ENCODE peak calls at places on chromosomes 11 and 22, in ten cellular contexts. S is HFF-Myc, N is mucosa of descending colon, L is GM12865, O is AG10803, U is H9, Q is AG09309, Z is endodermal cell, G is GM06990, C is nephron progenitor cell. R is an unnamed sample.

GRCh38 chr11:120212926-120213325 is 2.1 kb downstream of the OAF start:
- DNase-seq in G (no peak), U (no peak), C (no peak), O (no peak), S (no peak), N (peak), Q (no peak), L (no peak), Z (no peak), R (no peak)

GRCh38 chr22:44093791-44094190 is 69.7 kb downstream of the PARVB start:
- DNase-seq in N (no peak), Q (no peak), Z (no peak), U (no peak), C (no peak), L (no peak), G (no peak), S (no peak), O (no peak), R (no peak)

GRCh38 chr11:67167086-67167485 is 48.0 kb downstream of the KDM2A start:
- DNase-seq in N (no peak), U (no peak), S (no peak), L (no peak), G (no peak), Z (no peak), C (no peak), O (peak), Q (no peak), R (no peak)

GRCh38 chr11:105372214-105372613 is 232.6 kb upstream of the CARD18 start:
- DNase-seq in U (no peak), G (no peak), C (no peak), Q (no peak), N (no peak), Z (no peak), O (no peak), S (no peak), L (no peak), R (no peak)

GRCh38 chr11:73640567-73640966 is 5.8 kb upstream of the PLEKHB1 start:
- DNase-seq in L (no peak), G (no peak), O (no peak), Z (no peak), N (no peak), U (no peak), C (no peak), Q (no peak), S (no peak), R (no peak)

GRCh38 chr22:46237453-46238158 is 12.5 kb downstream of the CDPF1 start:
- DNase-seq in Q (no peak), Z (no peak), L (no peak), C (no peak), S (no peak), G (no peak), U (no peak), O (no peak), N (no peak), R (no peak)

GRCh38 chr22:50308597-50308935 is 1.1 kb upstream of the PLXNB2 start:
- DNase-seq in C (peak), Z (peak), S (no peak), U (peak), N (peak), Q (no peak), L (no peak), G (peak), O (peak), R (no peak)

GRCh38 chr11:30326114-30326783 is 3.3 kb downstream of the ARL14EP start:
- DNase-seq in Z (no peak), G (no peak), Q (no peak), O (peak), U (no peak), N (no peak), C (no peak), L (no peak), S (no peak), R (no peak)

GRCh38 chr11:113022267-113022666 is 61.0 kb downstream of the NCAM1 start:
- DNase-seq in Q (no peak), Z (no peak), G (no peak), U (no peak), O (peak), N (no peak), S (no peak), L (no peak), C (no peak), R (no peak)

GRCh38 chr11:1531961-1532586 is 40.0 kb downstream of the DUSP8 start:
- DNase-seq in O (peak), Z (no peak), Q (peak), G (no peak), N (no peak), L (no peak), U (no peak), C (no peak), S (peak), R (peak)
- TF ChIP-seq CTCF in O (no peak), Z (no peak), Q (no peak), G (no peak), N (no peak), L (no peak), U (no peak), C (no peak), S (no peak), R (no peak)

DNA sequence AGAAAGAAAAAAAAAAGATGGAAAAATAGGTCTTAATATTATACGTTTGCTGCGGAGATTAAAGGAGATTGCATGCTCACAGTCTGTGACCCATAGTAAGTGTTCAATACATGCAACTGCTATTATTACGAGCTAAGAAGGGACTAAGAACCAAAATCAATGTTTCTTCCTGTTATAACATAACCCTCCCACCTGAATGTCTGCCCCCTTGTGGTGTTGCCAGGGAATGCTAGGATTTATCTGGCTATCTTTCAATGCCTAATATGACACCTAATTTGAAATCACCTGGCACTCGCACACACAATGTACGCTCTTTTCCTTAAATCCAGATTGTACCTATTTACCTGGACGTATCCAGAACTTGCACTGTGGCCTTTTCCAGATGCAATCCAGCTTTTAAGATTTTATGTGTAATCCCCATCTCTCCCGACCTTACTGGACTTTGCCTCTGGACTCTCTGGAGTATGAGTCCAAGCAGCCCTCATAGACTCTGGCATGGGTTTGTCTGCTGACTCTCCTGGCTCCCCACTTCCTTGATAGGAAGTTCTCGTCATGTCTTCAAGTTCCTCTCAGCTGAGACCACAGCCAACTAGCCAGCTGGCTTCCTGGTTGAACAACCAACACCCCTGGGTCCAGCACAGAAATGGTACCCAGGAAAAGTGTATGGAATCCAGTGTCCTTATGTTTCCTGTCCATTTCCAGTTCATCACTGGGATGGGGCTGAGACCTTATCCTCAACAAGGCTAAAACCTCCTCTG is 151.5 kb downstream of the CCDC34 start:
- DNase-seq in O (no peak), L (no peak), Q (no peak), Z (peak), G (no peak), S (no peak), N (no peak), C (no peak), U (no peak), R (no peak)
- TF ChIP-seq CTCF in O (peak), L (peak), Q (peak), Z (peak), G (peak), S (peak), N (no peak), C (peak), U (peak), R (peak)

GRCh38 chr11:64613648-64614047 is 22.6 kb downstream of the SLC22A12 start:
- DNase-seq in G (no peak), S (no peak), N (no peak), L (no peak), Q (no peak), O (no peak), C (no peak), Z (no peak), U (no peak), R (no peak)
- TF ChIP-seq CTCF in G (no peak), S (no peak), N (no peak), L (no peak), Q (no peak), O (no peak), C (no peak), Z (no peak), U (no peak), R (no peak)

GRCh38 chr22:37591823-37592404 is 12.0 kb upstream of the LGALS2 start:
- DNase-seq in Z (no peak), N (no peak), G (no peak), Q (no peak), O (no peak), C (no peak), L (no peak), U (no peak), S (no peak), R (no peak)

GRCh38 chr22:37599161-37599560 is 9.5 kb upstream of the GGA1 start:
- DNase-seq in Z (no peak), G (no peak), Q (no peak), O (no peak), U (no peak), L (no peak), C (no peak), N (no peak), S (no peak), R (no peak)

GRCh38 chr22:37589607-37590006 is 9.7 kb upstream of the LGALS2 start:
- DNase-seq in L (no peak), C (no peak), O (no peak), Q (no peak), S (no peak), Z (peak), G (no peak), U (no peak), N (no peak), R (no peak)

GRCh38 chr22:37588540-37589215 is 8.8 kb upstream of the LGALS2 start:
- DNase-seq in G (no peak), Z (no peak), U (no peak), N (peak), O (no peak), C (no peak), S (no peak), L (peak), Q (no peak), R (no peak)

GRCh38 chr22:37594237-37594636 is 14.3 kb upstream of the LGALS2 start:
- DNase-seq in L (no peak), O (no peak), Z (no peak), S (no peak), N (no peak), C (no peak), Q (no peak), U (no peak), G (no peak), R (no peak)
- TF ChIP-seq CTCF in L (no peak), O (no peak), Z (no peak), S (no peak), N (no peak), C (no peak), Q (no peak), U (peak), G (no peak), R (no peak)